ENCODE peak calls at places on chromosomes 13 and 19, in five cellular contexts. F is AG09319, H is renal cortical epithelial cell, T is NCI-H1105, L is H54. G is an unnamed sample.

GRCh38 chr13:59746291-59746962 is 417.3 kb downstream of the DIAPH3 start:
- DNase-seq in F (no peak), H (peak; percentile 17), T (no peak), L (peak; percentile 3), G (no peak)

GRCh38 chr19:3370214-3370720 is 3.9 kb downstream of the NFIC start:
- DNase-seq in F (no peak), H (no peak), T (no peak), L (no peak), G (no peak)

GRCh38 chr19:10842788-10843187 is 5.4 kb upstream of the C19orf38 start:
- DNase-seq in F (no peak), H (no peak), T (no peak), L (no peak), G (no peak)

GRCh38 chr13:51814825-51815650 is 11.1 kb upstream of the DHRS12 start:
- DNase-seq in F (no peak), H (peak; percentile 64), T (no peak), L (peak; percentile 39), G (no peak)

GRCh38 chr19:56732974-56733373 is 61.4 kb upstream of the ZNF835 start:
- DNase-seq in F (no peak), H (no peak), T (no peak), L (no peak), G (no peak)

GRCh38 chr19:2327773-2328400 is 499 bp downstream of the LSM7 start:
- DNase-seq in F (peak; percentile 46), H (peak; percentile 90), T (peak; percentile 45), L (peak; percentile 60), G (peak; percentile 39)

GRCh38 chr13:82634946-82635345 is 1247.3 kb downstream of the SLITRK1 start:
- DNase-seq in F (no peak), H (no peak), T (no peak), L (no peak), G (no peak)

GRCh38 chr13:45595968-45596367 is 19.6 kb downstream of the ERICH6B start:
- DNase-seq in F (no peak), H (peak; percentile 9), T (no peak), L (no peak), G (no peak)

G was measured in retinal pigment epithelial cell.